ENCODE peak calls at places on chromosomes 7 and 10, in ten cellular contexts. B, L, R, A, F, M, J, K, Q and X are unnamed samples.
A peak's percentile ranks its signal among the peaks of the same experiment; 100 is the strongest.

GRCh38 chr7:2404714-2405119 is 1.3 kb downstream of the CHST12 start:
- DNase-seq in Q (no peak), A (no peak), R (no peak), B (no peak), L (no peak), J (no peak), K (no peak), F (no peak), M (no peak), X (no peak)

GRCh38 chr10:28768227-28768626 is 90.9 kb downstream of the BAMBI start:
- DNase-seq in J (no peak), F (no peak), R (no peak), L (no peak), M (no peak), Q (no peak), K (no peak), B (no peak), A (no peak), X (peak; percentile 16)

GRCh38 chr7:100472854-100473499 is 6.0 kb downstream of the TSC22D4 start:
- DNase-seq in L (peak; percentile 72), K (no peak), A (no peak), J (peak; percentile 95), B (peak; percentile 60), F (no peak), R (peak; percentile 21), Q (no peak), M (no peak), X (no peak)

GRCh38 chr7:82049442-82049841 is 279.6 kb upstream of the HGF start:
- DNase-seq in M (no peak), L (no peak), Q (no peak), B (peak; percentile 20), F (no peak), J (peak; percentile 70), K (no peak), A (no peak), R (peak; percentile 8), X (no peak)

GRCh38 chr10:37856881-37857286 is 526 bp downstream of the ZNF248 start:
- DNase-seq in R (no peak), F (peak; percentile 36), A (peak; percentile 5), J (no peak), K (no peak), B (no peak), M (peak; percentile 40), L (no peak), Q (no peak), X (no peak)

GRCh38 chr7:139884441-139884840 is 55.4 kb downstream of the TBXAS1 start:
- DNase-seq in R (no peak), K (no peak), L (no peak), B (no peak), J (no peak), Q (no peak), F (no peak), A (no peak), M (no peak), X (no peak)

GRCh38 chr10:9285698-9286097 is 1231.2 kb downstream of the GATA3 start:
- DNase-seq in A (no peak), K (no peak), Q (no peak), L (no peak), J (no peak), B (no peak), R (no peak), F (no peak), M (no peak), X (no peak)

GRCh38 chr7:44572771-44573170 is 937 bp downstream of the DDX56 start:
- DNase-seq in R (no peak), A (no peak), F (no peak), M (no peak), B (no peak), Q (no peak), J (no peak), L (no peak), K (peak; percentile 32), X (no peak)

GRCh38 chr7:153567426-153567825 is 484.8 kb upstream of the DPP6 start:
- DNase-seq in K (no peak), A (peak; percentile 47), M (no peak), B (no peak), F (no peak), Q (no peak), L (no peak), R (no peak), J (no peak), X (no peak)

GRCh38 chr7:128374041-128374440 is 12.6 kb upstream of the PRRT4 start:
- DNase-seq in K (no peak), L (no peak), M (no peak), A (no peak), Q (no peak), R (no peak), J (no peak), F (no peak), B (no peak), X (no peak)

GRCh38 chr10:132415956-132416355 is 19.0 kb downstream of the PWWP2B start:
- DNase-seq in K (no peak), F (no peak), M (no peak), R (no peak), B (no peak), J (no peak), A (no peak), Q (no peak), L (no peak), X (no peak)

GRCh38 chr7:24127930-24128329 is 156.1 kb upstream of the NPY start:
- DNase-seq in L (no peak), B (no peak), Q (no peak), R (no peak), K (no peak), J (no peak), M (no peak), F (no peak), A (no peak), X (no peak)

GRCh38 chr10:127899766-127900382 is 7.0 kb upstream of the PTPRE start:
- DNase-seq in R (peak; percentile 49), A (no peak), K (peak; percentile 13), B (no peak), J (no peak), Q (no peak), F (no peak), M (peak; percentile 29), L (peak; percentile 28), X (no peak)

GRCh38 chr7:139931190-139932007 is 102.3 kb downstream of the TBXAS1 start:
- DNase-seq in R (no peak), M (no peak), Q (no peak), L (no peak), K (no peak), A (no peak), F (no peak), B (no peak), J (no peak), X (no peak)

GRCh38 chr10:33134011-33134751 is 176.2 kb upstream of the ITGB1 start:
- DNase-seq in A (no peak), M (peak; percentile 78), Q (peak; percentile 99), L (peak; percentile 83), R (peak; percentile 98), K (no peak), J (peak; percentile 48), B (peak; percentile 88), F (no peak), X (no peak)

GRCh38 chr10:92011560-92012214 is 88.1 kb downstream of the BTAF1 start:
- DNase-seq in A (no peak), M (no peak), R (peak; percentile 67), Q (peak; percentile 69), B (peak; percentile 83), L (no peak), F (no peak), K (no peak), J (peak; percentile 21), X (no peak)

GRCh38 chr10:127012769-127013152 is 107.5 kb downstream of the DOCK1 start:
- DNase-seq in Q (peak; percentile 18), R (peak; percentile 20), F (no peak), J (no peak), K (no peak), L (peak; percentile 80), A (no peak), M (peak; percentile 92), B (no peak), X (peak; percentile 76)

GRCh38 chr7:146411975-146412374 is 295.4 kb downstream of the CNTNAP2 start:
- DNase-seq in R (no peak), A (no peak), M (no peak), Q (no peak), K (peak; percentile 55), L (no peak), J (no peak), F (no peak), B (no peak), X (no peak)

GRCh38 chr7:146414872-146415271 is 298.3 kb downstream of the CNTNAP2 start:
- DNase-seq in J (no peak), F (no peak), R (no peak), M (no peak), Q (no peak), A (no peak), K (no peak), B (no peak), L (no peak), X (no peak)

DNA sequence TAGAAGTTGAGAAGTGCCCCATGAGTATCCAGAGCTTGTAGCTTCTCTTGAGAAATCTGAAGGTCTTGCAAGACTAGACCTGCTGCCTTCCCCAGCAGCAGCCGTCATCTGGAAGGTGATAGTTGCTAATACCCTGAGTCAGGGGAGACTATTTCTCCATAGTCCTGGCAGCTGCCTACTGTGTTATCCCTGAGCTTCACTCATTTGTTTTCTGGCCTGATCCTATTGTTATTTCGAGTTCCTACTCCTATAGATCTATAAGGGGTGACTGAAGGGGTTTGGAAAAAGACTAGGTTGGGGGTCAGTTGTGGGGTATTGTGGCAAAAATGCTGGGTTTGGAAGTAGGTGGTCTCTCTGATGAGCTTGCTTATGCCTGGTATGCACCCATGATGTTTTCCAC is 297.8 kb downstream of the CNTNAP2 start:
- DNase-seq in L (no peak), M (no peak), A (no peak), J (no peak), F (no peak), K (peak; percentile 65), Q (no peak), R (no peak), B (no peak), X (no peak)
- H3K27ac ChIP-seq in L (no peak overlapping the region), M (no peak overlapping the region), A (no peak overlapping the region), J (no peak overlapping the region), F (no peak overlapping the region), K (no peak overlapping the region), Q (no peak overlapping the region), R (no peak overlapping the region), B (no peak overlapping the region), X (no peak overlapping the region)

GRCh38 chr10:5546891-5547683 is 22.3 kb downstream of the CALML3 start:
- DNase-seq in A (no peak), J (no peak), M (peak; percentile 89), B (peak; percentile 67), K (peak; percentile 23), R (peak; percentile 58), L (peak; percentile 64), Q (peak; percentile 63), F (no peak), X (no peak)
- H3K27ac ChIP-seq in A (peak overlapping the region; percentile 78), J (no peak overlapping the region), M (peak overlapping the region; percentile 93), B (peak overlapping the region; percentile 57), K (no peak overlapping the region), R (peak overlapping the region; percentile 74), L (peak overlapping the region; percentile 93), Q (peak overlapping the region; percentile 67), F (no peak overlapping the region), X (no peak overlapping the region)

GRCh38 chr7:47402941-47403340 is 179.0 kb downstream of the TNS3 start:
- DNase-seq in K (peak; percentile 56), Q (no peak), A (no peak), R (no peak), F (no peak), B (no peak), L (no peak), J (no peak), M (no peak), X (no peak)
- H3K27ac ChIP-seq in K (no peak overlapping the region), Q (no peak overlapping the region), A (peak overlapping the region; percentile 77), R (no peak overlapping the region), F (no peak overlapping the region), B (no peak overlapping the region), L (peak overlapping the region; percentile 71), J (no peak overlapping the region), M (no peak overlapping the region), X (no peak overlapping the region)

GRCh38 chr7:137992042-137992737 is 9.7 kb downstream of the CREB3L2 start:
- DNase-seq in Q (no peak), B (peak; percentile 97), A (no peak), J (no peak), R (peak; percentile 96), K (no peak), L (no peak), M (no peak), F (peak; percentile 11), X (no peak)
- H3K27ac ChIP-seq in Q (no peak overlapping the region), B (peak overlapping the region; percentile 52), A (peak overlapping the region; percentile 92), J (no peak overlapping the region), R (peak overlapping the region; percentile 92), K (no peak overlapping the region), L (peak overlapping the region; percentile 67), M (peak overlapping the region; percentile 30), F (peak overlapping the region; percentile 66), X (no peak overlapping the region)